ENCODE peak calls at places on chromosomes 5 and 9, in four cellular contexts. Q is anterior cingulate cortex; G is activated T-cell treated with anti-CD3 and anti-CD28 coated beads, Interleukin-2, amount 50 U/mL, for 48 hours; S is progenitor cell of endocrine pancreas. W is an unnamed sample.

GRCh38 chr5:42586625-42587024 is 163.4 kb downstream of the GHR start:
- DNase-seq in Q (no peak), G (no peak), S (no peak), W (no peak)

GRCh38 chr9:114166606-114167572 is 11.6 kb downstream of the COL27A1 start:
- DNase-seq in Q (no peak), G (no peak), S (no peak), W (no peak)

GRCh38 chr5:107893642-107894041 is 222.9 kb upstream of the EFNA5 start:
- DNase-seq in G (no peak), Q (no peak), S (no peak), W (no peak)

GRCh38 chr5:73722224-73722623 is 96.2 kb downstream of the ARHGEF28 start:
- DNase-seq in Q (no peak), S (no peak), G (no peak), W (no peak)

GRCh38 chr9:136198605-136199083 is 6.3 kb downstream of the LHX3 start:
- DNase-seq in G (no peak), S (no peak), Q (no peak), W (no peak)

GRCh38 chr5:137099651-137100050 is 399.5 kb downstream of the SPOCK1 start:
- DNase-seq in G (no peak), S (no peak), Q (no peak), W (no peak)

GRCh38 chr9:28951945-28952344 is 1378.7 kb upstream of the C9orf72 start:
- DNase-seq in Q (no peak), G (no peak), S (no peak), W (no peak)

GRCh38 chr9:4417578-4418325 is 72.5 kb upstream of the SLC1A1 start:
- DNase-seq in S (no peak), G (no peak), Q (no peak), W (no peak)

GRCh38 chr9:21828853-21829405 is 26.5 kb downstream of the MTAP start:
- DNase-seq in G (no peak), Q (no peak), S (no peak), W (no peak)

GRCh38 chr5:177601126-177601525 is 1.2 kb downstream of the B4GALT7 start:
- DNase-seq in Q (no peak), G (no peak), S (no peak), W (no peak)

GRCh38 chr5:163565931-163566608 is 60.7 kb downstream of the MAT2B start:
- DNase-seq in G (peak), Q (peak), S (peak), W (peak)

GRCh38 chr5:84406111-84406510 is 21.4 kb upstream of the EDIL3 start:
- DNase-seq in S (no peak), Q (no peak), G (no peak), W (no peak)

GRCh38 chr9:29150606-29151005 is 1577.3 kb upstream of the C9orf72 start:
- DNase-seq in Q (no peak), S (no peak), G (no peak), W (no peak)

GRCh38 chr9:127878652-127879377 is 1.3 kb upstream of the AK1 start:
- DNase-seq in G (no peak), Q (no peak), S (no peak), W (no peak)

GRCh38 chr9:16530669-16531461 is 339.6 kb downstream of the BNC2 start:
- DNase-seq in S (no peak), G (no peak), Q (no peak), W (no peak)

GRCh38 chr9:18822850-18823249 is 210.2 kb downstream of the SAXO1 start:
- DNase-seq in S (no peak), G (no peak), Q (no peak), W (no peak)

GRCh38 chr5:153498516-153498915 is 8.0 kb downstream of the GRIA1 start:
- DNase-seq in S (no peak), Q (no peak), G (no peak), W (no peak)

GRCh38 chr5:65924366-65925093 is 1.8 kb upstream of the ERBIN start:
- DNase-seq in Q (peak), G (no peak), S (no peak), W (no peak)

GRCh38 chr9:72951520-72952393 is 1.1 kb downstream of the ALDH1A1 start:
- DNase-seq in G (no peak), Q (no peak), S (no peak), W (no peak)